ENCODE peak calls at places on chromosomes 1 and 21, in ten cellular contexts. U, G, J, D, L, W, R, T, K and X are unnamed samples.

GRCh38 chr1:60129916-60130315 is 56.3 kb upstream of the C1orf87 start:
- DNase-seq in R (no peak), L (no peak), K (no peak), U (no peak), J (no peak), T (no peak), D (no peak), G (no peak), W (no peak), X (no peak)

GRCh38 chr1:11888877-11889208 is 30.1 kb upstream of the NPPB start:
- DNase-seq in R (no peak), J (no peak), U (no peak), G (no peak), W (no peak), K (no peak), D (no peak), T (peak; percentile 57), L (no peak), X (no peak)

GRCh38 chr1:236507022-236507700 is 16.6 kb upstream of the LGALS8 start:
- DNase-seq in G (no peak), W (no peak), J (no peak), T (no peak), D (peak; percentile 17), R (no peak), L (no peak), K (no peak), U (no peak), X (no peak)

GRCh38 chr1:88763649-88764406 is 79.8 kb downstream of the PKN2 start:
- DNase-seq in D (no peak), U (no peak), W (no peak), L (no peak), J (no peak), G (peak; percentile 27), K (no peak), T (no peak), R (no peak), X (no peak)

GRCh38 chr21:15793547-15794235 is 63.9 kb downstream of the USP25 start:
- DNase-seq in U (no peak), K (no peak), W (no peak), G (no peak), R (no peak), T (no peak), D (no peak), J (no peak), L (no peak), X (no peak)

GRCh38 chr1:64073705-64074104 is 129.7 kb upstream of the UBE2U start:
- DNase-seq in U (no peak), K (no peak), G (no peak), D (no peak), L (no peak), T (no peak), R (no peak), J (no peak), W (no peak), X (no peak)

GRCh38 chr1:109624215-109625010 is 4.8 kb downstream of the AMPD2 start:
- DNase-seq in U (peak; percentile 63), R (no peak), K (no peak), L (no peak), W (no peak), G (no peak), J (no peak), D (no peak), T (peak; percentile 55), X (no peak)

GRCh38 chr1:167054946-167055630 is 35.1 kb downstream of the GPA33 start:
- DNase-seq in G (no peak), W (no peak), L (no peak), K (no peak), U (no peak), D (no peak), R (no peak), J (no peak), T (no peak), X (no peak)

GRCh38 chr1:203176273-203176672 is 647 bp upstream of the MYBPH start:
- DNase-seq in L (no peak), U (no peak), G (no peak), J (no peak), T (peak; percentile 38), W (no peak), K (no peak), R (no peak), D (no peak), X (no peak)

GRCh38 chr1:48069662-48070432 is 72.7 kb upstream of the TRABD2B start:
- DNase-seq in G (no peak), U (peak; percentile 63), D (peak; percentile 23), L (no peak), R (peak; percentile 60), T (no peak), J (no peak), W (no peak), K (no peak), X (no peak)